ENCODE peak calls at places on chromosomes 1 and 21, in seven cellular contexts. One of them, this sample, is unnamed.

GRCh38 chr1:18239671-18240070 is 132.1 kb downstream of the IGSF21 start:
- DNase-seq in neuronal stem cell: no peak
- DNase-seq in mesenchymal stem cell: no peak
- DNase-seq in IMR-90: peak
- DNase-seq in mesendoderm: no peak
- DNase-seq in H1: no peak
- DNase-seq in trophoblast cell: no peak
- DNase-seq in this sample: no peak

GRCh38 chr1:241998412-241998921 is 431 bp downstream of the MAP1LC3C start:
- DNase-seq in neuronal stem cell: peak
- DNase-seq in mesenchymal stem cell: peak
- DNase-seq in IMR-90: peak
- DNase-seq in mesendoderm: peak
- DNase-seq in H1: no peak
- DNase-seq in trophoblast cell: peak
- DNase-seq in this sample: peak

GRCh38 chr21:16492892-16493291 is 763.1 kb downstream of the USP25 start:
- DNase-seq in neuronal stem cell: no peak
- DNase-seq in mesenchymal stem cell: no peak
- DNase-seq in IMR-90: no peak
- DNase-seq in mesendoderm: no peak
- DNase-seq in H1: no peak
- DNase-seq in trophoblast cell: no peak
- DNase-seq in this sample: no peak

GRCh38 chr1:85484264-85484663 is 19.3 kb upstream of the DDAH1 start:
- DNase-seq in neuronal stem cell: no peak
- DNase-seq in mesenchymal stem cell: no peak
- DNase-seq in IMR-90: no peak
- DNase-seq in mesendoderm: no peak
- DNase-seq in H1: no peak
- DNase-seq in trophoblast cell: no peak
- DNase-seq in this sample: no peak

GRCh38 chr21:46001821-46002681 is 20.5 kb downstream of the COL6A1 start:
- DNase-seq in neuronal stem cell: no peak
- DNase-seq in mesenchymal stem cell: no peak
- DNase-seq in IMR-90: no peak
- DNase-seq in mesendoderm: no peak
- DNase-seq in H1: no peak
- DNase-seq in trophoblast cell: no peak
- DNase-seq in this sample: peak

GRCh38 chr1:204321665-204322064 is 38.1 kb downstream of the PLEKHA6 start:
- DNase-seq in neuronal stem cell: no peak
- DNase-seq in mesenchymal stem cell: peak
- DNase-seq in IMR-90: peak
- DNase-seq in mesendoderm: no peak
- DNase-seq in H1: no peak
- DNase-seq in trophoblast cell: no peak
- DNase-seq in this sample: no peak

GRCh38 chr1:109787211-109787844 is 23.6 kb upstream of the EPS8L3 start:
- DNase-seq in neuronal stem cell: no peak
- DNase-seq in mesenchymal stem cell: peak
- DNase-seq in IMR-90: peak
- DNase-seq in mesendoderm: no peak
- DNase-seq in H1: no peak
- DNase-seq in trophoblast cell: peak
- DNase-seq in this sample: no peak

GRCh38 chr1:185495017-185495416 is 178.0 kb upstream of the IVNS1ABP start:
- DNase-seq in neuronal stem cell: no peak
- DNase-seq in mesenchymal stem cell: no peak
- DNase-seq in IMR-90: no peak
- DNase-seq in mesendoderm: no peak
- DNase-seq in H1: no peak
- DNase-seq in trophoblast cell: no peak
- DNase-seq in this sample: no peak

GRCh38 chr1:198599749-198600148 is 39.1 kb upstream of the PTPRC start:
- DNase-seq in neuronal stem cell: no peak
- DNase-seq in mesenchymal stem cell: no peak
- DNase-seq in IMR-90: no peak
- DNase-seq in mesendoderm: no peak
- DNase-seq in H1: no peak
- DNase-seq in trophoblast cell: no peak
- DNase-seq in this sample: no peak

GRCh38 chr1:231139659-231140650 is 21.9 kb upstream of the TRIM67 start:
- DNase-seq in neuronal stem cell: no peak
- DNase-seq in mesenchymal stem cell: peak
- DNase-seq in IMR-90: peak
- DNase-seq in mesendoderm: peak
- DNase-seq in H1: no peak
- DNase-seq in trophoblast cell: peak
- DNase-seq in this sample: no peak

GRCh38 chr1:47883963-47884362 is 113.2 kb downstream of the TRABD2B start:
- DNase-seq in neuronal stem cell: no peak
- DNase-seq in mesenchymal stem cell: no peak
- DNase-seq in IMR-90: no peak
- DNase-seq in mesendoderm: peak
- DNase-seq in H1: no peak
- DNase-seq in trophoblast cell: no peak
- DNase-seq in this sample: no peak

GRCh38 chr1:51916587-51917405 is 38.3 kb upstream of the NRDC start:
- DNase-seq in neuronal stem cell: no peak
- DNase-seq in mesenchymal stem cell: peak
- DNase-seq in IMR-90: peak
- DNase-seq in mesendoderm: no peak
- DNase-seq in H1: no peak
- DNase-seq in trophoblast cell: peak
- DNase-seq in this sample: no peak

GRCh38 chr1:9416506-9416905 is 122.8 kb upstream of the SLC25A33 start:
- DNase-seq in neuronal stem cell: no peak
- DNase-seq in mesenchymal stem cell: no peak
- DNase-seq in IMR-90: no peak
- DNase-seq in mesendoderm: no peak
- DNase-seq in H1: no peak
- DNase-seq in trophoblast cell: no peak
- DNase-seq in this sample: no peak

GRCh38 chr1:20123696-20124450 is 4.5 kb upstream of the PLA2G2D start:
- DNase-seq in neuronal stem cell: no peak
- DNase-seq in mesenchymal stem cell: no peak
- DNase-seq in IMR-90: no peak
- DNase-seq in mesendoderm: peak
- DNase-seq in H1: no peak
- DNase-seq in trophoblast cell: peak
- DNase-seq in this sample: no peak

GRCh38 chr1:180773210-180773865 is 139.4 kb upstream of the KIAA1614 start:
- DNase-seq in neuronal stem cell: no peak
- DNase-seq in mesenchymal stem cell: peak
- DNase-seq in IMR-90: peak
- DNase-seq in mesendoderm: peak
- DNase-seq in H1: no peak
- DNase-seq in trophoblast cell: peak
- DNase-seq in this sample: no peak

GRCh38 chr1:237938553-237938952 is 47.8 kb upstream of the ZP4 start:
- DNase-seq in neuronal stem cell: no peak
- DNase-seq in mesenchymal stem cell: no peak
- DNase-seq in IMR-90: no peak
- DNase-seq in mesendoderm: peak
- DNase-seq in H1: peak
- DNase-seq in trophoblast cell: peak
- DNase-seq in this sample: peak

GRCh38 chr1:159214149-159214760 is 9.6 kb downstream of the ACKR1 start:
- DNase-seq in neuronal stem cell: no peak
- DNase-seq in mesenchymal stem cell: peak
- DNase-seq in IMR-90: peak
- DNase-seq in mesendoderm: peak
- DNase-seq in H1: no peak
- DNase-seq in trophoblast cell: peak
- DNase-seq in this sample: peak

GRCh38 chr1:42927274-42927841 is 31.3 kb downstream of the SLC2A1 start:
- DNase-seq in neuronal stem cell: no peak
- DNase-seq in mesenchymal stem cell: no peak
- DNase-seq in IMR-90: no peak
- DNase-seq in mesendoderm: no peak
- DNase-seq in H1: no peak
- DNase-seq in trophoblast cell: no peak
- DNase-seq in this sample: no peak

GRCh38 chr21:39182484-39183271 is 573 bp downstream of the PSMG1 start:
- DNase-seq in neuronal stem cell: no peak
- DNase-seq in mesenchymal stem cell: peak
- DNase-seq in IMR-90: no peak
- DNase-seq in mesendoderm: peak
- DNase-seq in H1: no peak
- DNase-seq in trophoblast cell: peak
- DNase-seq in this sample: no peak

DNA sequence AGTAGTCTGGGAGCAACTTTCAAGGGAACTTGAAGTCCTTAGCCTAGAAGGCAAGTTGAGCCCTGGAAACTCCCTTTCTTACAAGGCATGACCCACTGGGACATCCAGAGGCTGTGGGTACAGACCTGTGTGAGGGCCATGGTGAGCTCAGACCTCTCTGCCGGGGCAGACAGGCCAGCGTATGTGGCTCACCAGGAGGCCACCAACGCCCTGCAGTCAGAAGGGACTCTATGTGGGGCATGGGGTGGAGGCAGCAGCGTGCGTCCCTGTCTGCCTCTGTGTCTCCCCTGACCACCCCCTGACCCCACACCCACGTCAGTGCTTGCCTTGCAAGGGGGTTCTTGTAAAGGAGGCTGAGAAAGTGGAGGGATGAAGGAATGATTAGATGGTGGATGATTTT is 10.8 kb downstream of the COQ8A start:
- DNase-seq in neuronal stem cell: no peak
- DNase-seq in mesenchymal stem cell: no peak
- DNase-seq in IMR-90: no peak
- DNase-seq in mesendoderm: no peak
- DNase-seq in H1: no peak
- DNase-seq in trophoblast cell: no peak
- DNase-seq in this sample: no peak
- H4K8ac ChIP-seq in neuronal stem cell: no peak
- H4K8ac ChIP-seq in mesenchymal stem cell: no peak
- H4K8ac ChIP-seq in IMR-90: no peak
- H4K8ac ChIP-seq in mesendoderm: no peak
- H4K8ac ChIP-seq in H1: no peak
- H4K8ac ChIP-seq in trophoblast cell: no peak
- H4K8ac ChIP-seq in this sample: no peak

DNA sequence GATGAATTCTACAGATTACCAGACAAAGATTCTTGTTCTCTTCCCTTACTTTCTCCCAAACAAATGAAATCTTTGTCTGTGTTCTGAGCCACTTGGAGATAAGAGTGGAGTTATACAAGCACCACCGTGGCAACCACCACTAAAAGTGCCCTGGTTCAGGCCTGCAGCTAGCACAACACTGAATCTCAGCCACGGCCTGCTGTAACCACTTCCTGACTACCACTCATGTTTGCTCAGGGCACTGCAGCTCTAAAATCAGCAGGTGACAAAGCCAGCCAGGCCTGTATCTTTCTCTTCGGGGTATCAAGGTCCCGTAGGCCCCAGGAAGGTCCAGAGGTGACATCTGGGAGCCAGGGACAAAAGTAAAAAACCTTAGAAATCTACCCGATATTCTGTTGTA is 3.2 kb upstream of the OR2T6 start:
- DNase-seq in neuronal stem cell: no peak
- DNase-seq in mesenchymal stem cell: no peak
- DNase-seq in IMR-90: no peak
- DNase-seq in mesendoderm: no peak
- DNase-seq in H1: no peak
- DNase-seq in trophoblast cell: no peak
- DNase-seq in this sample: no peak
- H4K8ac ChIP-seq in neuronal stem cell: no peak
- H4K8ac ChIP-seq in mesenchymal stem cell: no peak
- H4K8ac ChIP-seq in IMR-90: no peak
- H4K8ac ChIP-seq in mesendoderm: no peak
- H4K8ac ChIP-seq in H1: no peak
- H4K8ac ChIP-seq in trophoblast cell: no peak
- H4K8ac ChIP-seq in this sample: no peak

GRCh38 chr1:3032970-3033794 is 11.9 kb downstream of the ACTRT2 start:
- DNase-seq in neuronal stem cell: no peak
- DNase-seq in mesenchymal stem cell: no peak
- DNase-seq in IMR-90: no peak
- DNase-seq in mesendoderm: no peak
- DNase-seq in H1: no peak
- DNase-seq in trophoblast cell: no peak
- DNase-seq in this sample: no peak
- H4K8ac ChIP-seq in neuronal stem cell: no peak
- H4K8ac ChIP-seq in mesenchymal stem cell: no peak
- H4K8ac ChIP-seq in IMR-90: no peak
- H4K8ac ChIP-seq in mesendoderm: no peak
- H4K8ac ChIP-seq in H1: no peak
- H4K8ac ChIP-seq in trophoblast cell: no peak
- H4K8ac ChIP-seq in this sample: no peak

DNA sequence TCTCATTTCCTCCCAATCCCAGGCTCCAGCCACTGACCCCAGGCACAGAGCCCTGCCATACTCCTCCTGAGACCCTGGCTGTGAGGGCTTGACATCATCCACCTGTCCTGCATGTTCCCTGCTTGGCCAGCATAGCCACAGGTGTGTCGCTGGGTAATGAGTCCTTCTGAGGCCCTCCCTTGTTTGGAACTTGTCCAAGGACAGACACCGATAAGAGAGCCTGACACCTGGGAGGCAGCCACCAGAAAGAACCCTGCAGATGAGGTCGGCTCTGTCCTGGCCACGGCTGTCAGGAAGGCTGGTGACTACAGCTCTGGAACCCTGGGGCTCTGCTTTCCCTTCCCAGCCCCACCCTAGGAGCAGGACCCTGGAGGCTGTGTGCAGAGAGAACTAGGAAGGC is 34.6 kb downstream of the TMEM63A start:
- DNase-seq in neuronal stem cell: no peak
- DNase-seq in mesenchymal stem cell: no peak
- DNase-seq in IMR-90: no peak
- DNase-seq in mesendoderm: no peak
- DNase-seq in H1: no peak
- DNase-seq in trophoblast cell: no peak
- DNase-seq in this sample: peak
- H4K8ac ChIP-seq in neuronal stem cell: no peak
- H4K8ac ChIP-seq in mesenchymal stem cell: no peak
- H4K8ac ChIP-seq in IMR-90: no peak
- H4K8ac ChIP-seq in mesendoderm: no peak
- H4K8ac ChIP-seq in H1: no peak
- H4K8ac ChIP-seq in trophoblast cell: no peak
- H4K8ac ChIP-seq in this sample: no peak